ENCODE peak calls at places on chromosomes 5 and 9, in four cellular contexts. C is mammary epithelial cell, G is frontal cortex, U is COLO829. A is an unnamed sample.

GRCh38 chr5:34743878-34744277 is 87.8 kb downstream of the RAI14 start:
- DNase-seq in U (no peak), G (no peak), C (peak), A (no peak)

GRCh38 chr5:56951131-56951945 is 585 bp downstream of the MIER3 start:
- DNase-seq in G (peak), C (peak), U (no peak), A (no peak)

GRCh38 chr5:112682621-112683061 is 55.0 kb upstream of the APC start:
- DNase-seq in G (no peak), C (no peak), U (no peak), A (no peak)

GRCh38 chr9:135618866-135619598 is 20.3 kb downstream of the GLT6D1 start:
- DNase-seq in U (no peak), G (no peak), C (no peak), A (no peak)

GRCh38 chr5:180689071-180689694 is 39.8 kb upstream of the FLT4 start:
- DNase-seq in U (no peak), G (no peak), C (no peak), A (no peak)

GRCh38 chr5:112762113-112762810 is 24.6 kb downstream of the APC start:
- DNase-seq in G (no peak), C (no peak), U (no peak), A (no peak)

GRCh38 chr9:75299324-75299723 is 211.0 kb downstream of the OSTF1 start:
- DNase-seq in U (no peak), G (no peak), C (no peak), A (no peak)

GRCh38 chr9:72524820-72525539 is 3.6 kb downstream of the TMC1 start:
- DNase-seq in C (peak), G (no peak), U (peak), A (peak)

GRCh38 chr5:171954721-171955120 is 51.7 kb downstream of the FBXW11 start:
- DNase-seq in C (peak), G (no peak), U (no peak), A (no peak)

GRCh38 chr5:124301222-124301621 is 445.2 kb downstream of the ZNF608 start:
- DNase-seq in G (no peak), C (no peak), U (no peak), A (no peak)

GRCh38 chr9:120331913-120332312 is 248.1 kb downstream of the CDK5RAP2 start:
- DNase-seq in U (no peak), C (peak), G (no peak), A (no peak)

GRCh38 chr9:84670106-84670800 is 724 bp downstream of the NTRK2 start:
- DNase-seq in G (peak), C (no peak), U (no peak), A (no peak)

GRCh38 chr5:21171038-21171437 is 1183.0 kb upstream of the CDH18 start:
- DNase-seq in U (no peak), C (no peak), G (no peak), A (no peak)

GRCh38 chr9:92163276-92163675 is 48.1 kb upstream of the SPTLC1 start:
- DNase-seq in C (no peak), U (no peak), G (no peak), A (no peak)

GRCh38 chr5:148864113-148864841 is 37.9 kb downstream of the ADRB2 start:
- DNase-seq in G (no peak), C (no peak), U (no peak), A (no peak)

GRCh38 chr9:21473236-21473635 is 8.9 kb downstream of the IFNE start:
- DNase-seq in C (no peak), G (no peak), U (no peak), A (no peak)

GRCh38 chr9:82621446-82621845 is 441.5 kb downstream of the RASEF start:
- DNase-seq in G (no peak), C (peak), U (no peak), A (no peak)

GRCh38 chr9:37911271-37911681 is 7.3 kb upstream of the SLC25A51 start:
- DNase-seq in U (no peak), C (no peak), G (no peak), A (no peak)

GRCh38 chr9:9003184-9003583 is 1203.6 kb upstream of the DMAC1 start:
- DNase-seq in U (no peak), G (no peak), C (no peak), A (no peak)

GRCh38 chr5:175718401-175719108 is 60.7 kb downstream of the HRH2 start:
- DNase-seq in C (peak), G (no peak), U (peak), A (peak)

GRCh38 chr5:126138475-126139005 is 284.7 kb upstream of the GRAMD2B start:
- DNase-seq in G (no peak), C (peak), U (no peak), A (peak)

GRCh38 chr5:1517838-1518237 is 5.9 kb downstream of the LPCAT1 start:
- DNase-seq in U (no peak), G (no peak), C (no peak), A (no peak)

GRCh38 chr9:36029765-36030528 is 6.8 kb upstream of the RECK start:
- DNase-seq in U (peak), G (no peak), C (peak), A (peak)

GRCh38 chr9:120932086-120932818 is 5.7 kb upstream of the TRAF1 start:
- DNase-seq in C (no peak), U (no peak), G (no peak), A (no peak)

GRCh38 chr5:159156839-159157238 is 52.5 kb downstream of the RNF145 start:
- DNase-seq in U (peak), C (peak), G (peak), A (no peak)

GRCh38 chr5:169803077-169803981 is 166.3 kb downstream of the DOCK2 start:
- DNase-seq in G (no peak), C (no peak), U (no peak), A (no peak)

GRCh38 chr9:23962101-23962500 is 136.1 kb upstream of the ELAVL2 start:
- DNase-seq in C (peak), G (no peak), U (no peak), A (no peak)

GRCh38 chr9:129569506-129570449 is 51.1 kb downstream of the C9orf50 start:
- DNase-seq in C (no peak), U (no peak), G (no peak), A (no peak)

A was measured in foreskin melanocyte.